ENCODE peak calls at places on chromosomes 12 and 14, in eight cellular contexts. One of them, this sample, is unnamed.

GRCh38 chr12:16385779-16386646 is 38.6 kb downstream of the MGST1 start:
- DNase-seq in K562: no peak
- DNase-seq in HepG2: peak
- DNase-seq in H1: no peak
- DNase-seq in GM12878: peak
- DNase-seq in endothelial cell of umbilical vein: peak
- DNase-seq in HCT116: no peak
- DNase-seq in GM23338: peak
- DNase-seq in this sample: no peak

GRCh38 chr12:109818900-109819500 is 14.2 kb downstream of the TRPV4 start:
- DNase-seq in K562: no peak
- DNase-seq in GM12878: no peak
- DNase-seq in endothelial cell of umbilical vein: no peak
- DNase-seq in HCT116: no peak
- DNase-seq in GM23338: no peak
- DNase-seq in H1: no peak
- DNase-seq in HepG2: peak
- DNase-seq in this sample: no peak

GRCh38 chr12:66901136-66901932 is 222.5 kb upstream of the GRIP1 start:
- DNase-seq in GM23338: no peak
- DNase-seq in HCT116: no peak
- DNase-seq in H1: no peak
- DNase-seq in HepG2: no peak
- DNase-seq in K562: no peak
- DNase-seq in endothelial cell of umbilical vein: no peak
- DNase-seq in GM12878: peak
- DNase-seq in this sample: no peak

GRCh38 chr12:76144253-76144564 is 59.7 kb upstream of the NAP1L1 start:
- DNase-seq in endothelial cell of umbilical vein: peak
- DNase-seq in H1: no peak
- DNase-seq in GM23338: no peak
- DNase-seq in GM12878: no peak
- DNase-seq in HepG2: no peak
- DNase-seq in HCT116: no peak
- DNase-seq in K562: no peak
- DNase-seq in this sample: no peak

GRCh38 chr12:50050410-50051280 is 6.8 kb upstream of the ASIC1 start:
- DNase-seq in endothelial cell of umbilical vein: no peak
- DNase-seq in K562: peak
- DNase-seq in GM12878: no peak
- DNase-seq in GM23338: peak
- DNase-seq in HCT116: no peak
- DNase-seq in H1: no peak
- DNase-seq in HepG2: peak
- DNase-seq in this sample: no peak

GRCh38 chr14:72024043-72024407 is 91.8 kb downstream of the RGS6 start:
- DNase-seq in endothelial cell of umbilical vein: peak
- DNase-seq in K562: peak
- DNase-seq in HCT116: peak
- DNase-seq in HepG2: peak
- DNase-seq in GM23338: peak
- DNase-seq in H1: peak
- DNase-seq in GM12878: peak
- DNase-seq in this sample: peak

GRCh38 chr12:117279606-117280005 is 81.8 kb downstream of the NOS1 start:
- DNase-seq in GM12878: no peak
- DNase-seq in HepG2: no peak
- DNase-seq in HCT116: no peak
- DNase-seq in H1: peak
- DNase-seq in GM23338: peak
- DNase-seq in endothelial cell of umbilical vein: no peak
- DNase-seq in K562: no peak
- DNase-seq in this sample: no peak

GRCh38 chr14:70924521-70924920 is 17.3 kb downstream of the PCNX1 start:
- DNase-seq in HCT116: no peak
- DNase-seq in K562: no peak
- DNase-seq in endothelial cell of umbilical vein: no peak
- DNase-seq in HepG2: no peak
- DNase-seq in GM23338: no peak
- DNase-seq in H1: no peak
- DNase-seq in GM12878: no peak
- DNase-seq in this sample: no peak

GRCh38 chr12:12376636-12377448 is 20.0 kb downstream of the BORCS5 start:
- DNase-seq in GM23338: peak
- DNase-seq in HepG2: peak
- DNase-seq in GM12878: peak
- DNase-seq in K562: peak
- DNase-seq in H1: no peak
- DNase-seq in endothelial cell of umbilical vein: peak
- DNase-seq in HCT116: peak
- DNase-seq in this sample: peak

GRCh38 chr14:53355581-53356112 is 202.5 kb upstream of the DDHD1 start:
- DNase-seq in K562: no peak
- DNase-seq in GM12878: no peak
- DNase-seq in endothelial cell of umbilical vein: peak
- DNase-seq in HCT116: peak
- DNase-seq in GM23338: peak
- DNase-seq in H1: peak
- DNase-seq in HepG2: no peak
- DNase-seq in this sample: no peak

GRCh38 chr12:57430931-57431566 is at the start of gene R3HDM2:
- DNase-seq in HepG2: peak
- DNase-seq in GM12878: peak
- DNase-seq in K562: no peak
- DNase-seq in HCT116: peak
- DNase-seq in endothelial cell of umbilical vein: peak
- DNase-seq in GM23338: peak
- DNase-seq in H1: peak
- DNase-seq in this sample: peak

GRCh38 chr12:48004039-48004940 is at the start of gene COL2A1:
- DNase-seq in HCT116: no peak
- DNase-seq in GM23338: peak
- DNase-seq in GM12878: no peak
- DNase-seq in H1: no peak
- DNase-seq in endothelial cell of umbilical vein: peak
- DNase-seq in HepG2: no peak
- DNase-seq in K562: no peak
- DNase-seq in this sample: no peak

GRCh38 chr14:25237845-25238244 is 187.9 kb upstream of the STXBP6 start:
- DNase-seq in GM12878: no peak
- DNase-seq in K562: no peak
- DNase-seq in GM23338: peak
- DNase-seq in HepG2: peak
- DNase-seq in H1: peak
- DNase-seq in endothelial cell of umbilical vein: peak
- DNase-seq in HCT116: no peak
- DNase-seq in this sample: no peak

DNA sequence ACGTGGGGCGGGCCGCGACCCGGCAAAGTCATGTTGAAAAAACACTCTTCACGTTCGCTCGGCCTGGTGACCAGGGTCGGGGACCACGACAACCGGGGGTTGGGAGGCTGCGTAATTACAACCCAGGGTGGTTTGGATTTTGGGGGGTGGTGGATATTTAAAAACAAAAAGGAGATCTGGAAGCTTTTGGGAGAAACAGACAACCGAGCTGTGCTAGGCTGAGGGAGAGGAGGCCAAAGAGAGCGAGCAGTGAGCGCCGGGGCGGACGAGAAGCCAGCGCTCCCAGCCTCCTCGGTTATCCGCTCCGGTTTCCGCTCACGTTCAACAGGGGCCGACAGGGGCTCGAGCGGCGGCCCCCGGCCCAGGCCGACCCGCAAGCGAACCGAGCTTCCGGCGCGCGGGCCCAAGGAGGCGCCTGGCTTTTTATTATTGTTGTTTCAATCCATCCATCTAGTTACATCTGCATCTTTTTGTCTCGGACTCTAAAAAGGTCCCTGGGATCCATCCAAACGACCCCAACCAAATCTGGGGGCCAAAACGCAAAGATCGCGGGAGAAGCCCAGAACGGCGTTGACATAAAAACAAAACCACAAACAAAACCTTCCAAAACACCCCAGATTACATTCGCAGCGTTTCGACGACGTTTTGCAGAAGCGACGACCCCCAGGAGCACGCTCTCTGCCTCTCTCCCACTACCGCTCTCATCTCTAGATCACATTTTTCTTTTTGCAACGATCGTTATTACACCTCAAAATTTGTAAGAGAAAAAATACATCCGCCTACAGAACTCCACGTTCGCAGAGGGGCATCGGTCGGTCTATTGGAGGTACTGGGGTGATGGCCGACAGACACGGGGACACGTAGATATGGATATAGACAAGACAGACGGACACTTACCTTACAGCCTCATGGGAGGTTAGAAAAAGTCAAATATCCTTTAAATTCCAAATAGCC is 740 bp downstream of the OTX2 start:
- DNase-seq in H1: no peak
- DNase-seq in GM23338: peak
- DNase-seq in endothelial cell of umbilical vein: no peak
- DNase-seq in HepG2: no peak
- DNase-seq in HCT116: no peak
- DNase-seq in GM12878: no peak
- DNase-seq in K562: no peak
- DNase-seq in this sample: no peak
- TF ChIP-seq POLR2AphosphoS5 in H1: no peak
- TF ChIP-seq POLR2AphosphoS5 in GM23338: no peak
- TF ChIP-seq POLR2AphosphoS5 in endothelial cell of umbilical vein: no peak
- TF ChIP-seq POLR2AphosphoS5 in HepG2: no peak
- TF ChIP-seq POLR2AphosphoS5 in HCT116: no peak
- TF ChIP-seq POLR2AphosphoS5 in GM12878: no peak
- TF ChIP-seq POLR2AphosphoS5 in K562: no peak
- TF ChIP-seq POLR2AphosphoS5 in this sample: no peak

GRCh38 chr14:101458536-101459391 is 102.5 kb upstream of the DIO3 start:
- DNase-seq in GM23338: peak
- DNase-seq in HCT116: no peak
- DNase-seq in H1: no peak
- DNase-seq in K562: no peak
- DNase-seq in GM12878: no peak
- DNase-seq in HepG2: no peak
- DNase-seq in endothelial cell of umbilical vein: no peak
- DNase-seq in this sample: no peak
- TF ChIP-seq EZH2 in GM23338: peak
- TF ChIP-seq EZH2 in HCT116: no peak
- TF ChIP-seq EZH2 in H1: peak
- TF ChIP-seq EZH2 in K562: no peak
- TF ChIP-seq EZH2 in GM12878: no peak
- TF ChIP-seq EZH2 in HepG2: no peak
- TF ChIP-seq EZH2 in endothelial cell of umbilical vein: peak
- TF ChIP-seq EZH2 in this sample: no peak

GRCh38 chr14:67623114-67623513 is 3.4 kb downstream of the ARG2 start:
- DNase-seq in H1: no peak
- DNase-seq in endothelial cell of umbilical vein: peak
- DNase-seq in K562: no peak
- DNase-seq in GM12878: no peak
- DNase-seq in GM23338: peak
- DNase-seq in HepG2: peak
- DNase-seq in HCT116: no peak
- DNase-seq in this sample: peak

GRCh38 chr14:67619446-67620216 is at the start of gene ARG2:
- DNase-seq in endothelial cell of umbilical vein: peak
- DNase-seq in GM12878: peak
- DNase-seq in HCT116: peak
- DNase-seq in K562: peak
- DNase-seq in HepG2: peak
- DNase-seq in H1: peak
- DNase-seq in GM23338: peak
- DNase-seq in this sample: no peak

GRCh38 chr14:67622675-67623074 is 3.0 kb downstream of the ARG2 start:
- DNase-seq in endothelial cell of umbilical vein: peak
- DNase-seq in HepG2: peak
- DNase-seq in H1: no peak
- DNase-seq in GM12878: no peak
- DNase-seq in GM23338: peak
- DNase-seq in HCT116: no peak
- DNase-seq in K562: peak
- DNase-seq in this sample: peak

GRCh38 chr14:67620217-67620789 is 583 bp downstream of the ARG2 start:
- DNase-seq in GM23338: peak
- DNase-seq in GM12878: no peak
- DNase-seq in K562: no peak
- DNase-seq in HepG2: no peak
- DNase-seq in H1: no peak
- DNase-seq in HCT116: no peak
- DNase-seq in endothelial cell of umbilical vein: peak
- DNase-seq in this sample: no peak

DNA sequence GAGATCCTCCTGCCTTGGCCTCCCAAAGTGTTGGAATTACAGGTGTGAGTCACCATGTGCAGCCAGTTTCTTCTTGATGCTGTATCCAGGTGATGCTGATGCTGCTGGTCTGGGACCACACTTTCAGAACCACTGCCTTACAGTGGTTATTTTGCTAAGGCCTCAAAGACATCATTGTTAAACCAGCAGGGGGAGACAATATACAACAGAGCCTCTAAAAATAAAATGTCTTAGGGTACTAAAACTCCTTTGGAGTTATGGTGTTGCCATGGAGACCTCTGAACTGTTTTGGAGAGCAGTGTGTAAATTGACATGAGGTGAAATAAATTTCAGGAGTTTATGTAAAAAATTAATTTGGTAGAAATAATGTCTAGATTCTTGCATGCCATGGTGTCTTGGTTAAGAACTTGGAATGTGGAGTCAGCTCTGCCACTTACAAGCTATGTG is 1.1 kb upstream of the ARG2 start:
- DNase-seq in HCT116: no peak
- DNase-seq in endothelial cell of umbilical vein: peak
- DNase-seq in GM12878: no peak
- DNase-seq in K562: peak
- DNase-seq in GM23338: peak
- DNase-seq in HepG2: peak
- DNase-seq in H1: no peak
- DNase-seq in this sample: peak
- TF ChIP-seq POLR2AphosphoS5 in HCT116: no peak
- TF ChIP-seq POLR2AphosphoS5 in endothelial cell of umbilical vein: no peak
- TF ChIP-seq POLR2AphosphoS5 in GM12878: no peak
- TF ChIP-seq POLR2AphosphoS5 in K562: no peak
- TF ChIP-seq POLR2AphosphoS5 in GM23338: no peak
- TF ChIP-seq POLR2AphosphoS5 in HepG2: no peak
- TF ChIP-seq POLR2AphosphoS5 in H1: no peak
- TF ChIP-seq POLR2AphosphoS5 in this sample: no peak

DNA sequence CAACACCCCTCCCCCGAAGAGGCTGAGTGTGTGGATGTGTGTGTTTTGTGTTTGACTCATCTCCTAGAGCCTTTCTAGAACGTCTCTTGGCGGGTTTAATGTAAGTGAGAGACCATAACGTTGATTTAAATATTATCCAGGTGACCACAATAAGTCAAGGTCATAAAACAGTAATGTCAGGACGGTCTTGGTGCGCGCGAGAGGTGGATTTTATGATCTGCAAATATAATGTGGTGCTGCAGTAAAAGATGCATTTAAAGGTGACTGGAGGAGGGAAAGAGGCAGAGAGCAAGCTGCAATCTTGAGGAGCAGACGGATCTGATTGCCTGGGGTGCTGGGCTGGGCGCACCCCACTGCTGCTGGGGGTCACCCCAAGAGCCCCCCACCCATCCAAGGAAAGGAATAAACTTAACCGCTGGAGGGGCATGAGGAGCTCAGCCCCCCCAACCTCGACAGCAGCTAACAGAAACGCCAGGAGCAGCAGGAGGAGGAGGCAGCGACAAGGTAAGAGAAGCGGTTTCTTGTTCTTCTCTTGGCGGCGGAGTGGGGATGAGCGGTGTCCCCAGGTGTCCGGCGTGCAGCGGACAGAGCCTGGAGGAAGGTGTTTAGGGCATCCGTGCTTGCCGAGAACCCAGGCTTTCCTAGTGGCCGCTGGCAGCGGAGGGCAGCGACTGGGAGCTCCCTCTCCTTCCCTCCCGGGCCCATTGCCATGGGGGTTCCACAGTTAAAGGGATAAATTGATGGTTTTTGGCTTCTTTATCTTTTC is 5.5 kb downstream of the HOXC10 start:
- DNase-seq in H1: no peak
- DNase-seq in HepG2: no peak
- DNase-seq in K562: no peak
- DNase-seq in GM12878: no peak
- DNase-seq in GM23338: peak
- DNase-seq in endothelial cell of umbilical vein: no peak
- DNase-seq in HCT116: no peak
- DNase-seq in this sample: no peak
- TF ChIP-seq EZH2 in H1: peak
- TF ChIP-seq EZH2 in HepG2: no peak
- TF ChIP-seq EZH2 in K562: no peak
- TF ChIP-seq EZH2 in GM12878: no peak
- TF ChIP-seq EZH2 in GM23338: peak
- TF ChIP-seq EZH2 in endothelial cell of umbilical vein: no peak
- TF ChIP-seq EZH2 in HCT116: no peak
- TF ChIP-seq EZH2 in this sample: no peak

This sample was measured in SK-N-MC.